ENCODE peak calls at places on chromosomes 12 and 14, in four cellular contexts. O is OCI-LY7; U is activated T-cell treated with anti-CD3 and anti-CD28 coated beads for 1 hour; I is stimulated activated CD4-positive, alpha-beta T cell treated with anti-CD3 and anti-CD28 coated beads, Interleukin-15, amount 100 ng/mL, for 24 hours. R is an unnamed sample.

GRCh38 chr14:71005076-71005475 is 97.8 kb downstream of the PCNX1 start:
- DNase-seq in U (no peak), O (no peak), I (no peak), R (no peak)

GRCh38 chr14:36773136-36773540 is 111.5 kb downstream of the PAX9 start:
- DNase-seq in I (no peak), U (no peak), O (no peak), R (peak)

GRCh38 chr14:105153739-105154475 is 14.7 kb downstream of the JAG2 start:
- DNase-seq in I (no peak), U (no peak), O (no peak), R (no peak)

GRCh38 chr12:48160807-48161206 is 3.5 kb upstream of the ASB8 start:
- DNase-seq in U (no peak), I (no peak), O (no peak), R (no peak)

GRCh38 chr14:63273717-63274673 is 44.7 kb downstream of the GPHB5 start:
- DNase-seq in U (no peak), O (no peak), I (no peak), R (no peak)

GRCh38 chr12:9378430-9378835 is 170.2 kb upstream of the PZP start:
- DNase-seq in O (peak), U (no peak), I (no peak), R (peak)

GRCh38 chr12:109947511-109947910 is 47.4 kb downstream of the TCHP start:
- DNase-seq in U (no peak), I (no peak), O (no peak), R (no peak)

GRCh38 chr12:16955083-16955657 is 349.2 kb upstream of the LMO3 start:
- DNase-seq in U (no peak), I (no peak), O (no peak), R (no peak)

GRCh38 chr12:107435520-107435919 is 250.1 kb upstream of the PWP1 start:
- DNase-seq in U (no peak), O (no peak), I (no peak), R (no peak)

GRCh38 chr12:92735131-92735721 is 32.4 kb downstream of the PLEKHG7 start:
- DNase-seq in O (no peak), U (no peak), I (no peak), R (peak)